ENCODE peak calls at places on chromosome 9, in four cellular contexts. One of them, this sample, is unnamed.

GRCh38 chr9:128419061-128419925 is 1.4 kb upstream of the CERCAM start:
- DNase-seq in GM12864: no peak
- DNase-seq in NB4: no peak
- DNase-seq in CD4-positive, alpha-beta T cell: no peak
- DNase-seq in this sample: no peak

GRCh38 chr9:84447305-84447704 is 106.7 kb upstream of the SLC28A3 start:
- DNase-seq in CD4-positive, alpha-beta T cell: no peak
- DNase-seq in NB4: no peak
- DNase-seq in GM12864: no peak
- DNase-seq in this sample: no peak

GRCh38 chr9:89967527-89967926 is 362.7 kb downstream of the GADD45G start:
- DNase-seq in NB4: no peak
- DNase-seq in GM12864: no peak
- DNase-seq in CD4-positive, alpha-beta T cell: no peak
- DNase-seq in this sample: no peak

GRCh38 chr9:130461218-130461630 is 16.5 kb downstream of the ASS1 start:
- DNase-seq in NB4: peak; percentile 61
- DNase-seq in CD4-positive, alpha-beta T cell: peak; percentile 70
- DNase-seq in GM12864: no peak
- DNase-seq in this sample: peak; percentile 67

GRCh38 chr9:126482361-126483044 is 131.2 kb upstream of the LMX1B start:
- DNase-seq in CD4-positive, alpha-beta T cell: no peak
- DNase-seq in NB4: no peak
- DNase-seq in GM12864: no peak
- DNase-seq in this sample: no peak

GRCh38 chr9:3526903-3527652 is 1.3 kb upstream of the RFX3 start:
- DNase-seq in GM12864: no peak
- DNase-seq in CD4-positive, alpha-beta T cell: no peak
- DNase-seq in NB4: peak; percentile 79
- DNase-seq in this sample: peak; percentile 15

GRCh38 chr9:133712221-133713100 is 25.7 kb downstream of the SARDH start:
- DNase-seq in NB4: no peak
- DNase-seq in CD4-positive, alpha-beta T cell: no peak
- DNase-seq in GM12864: no peak
- DNase-seq in this sample: no peak

GRCh38 chr9:131731237-131731995 is 8.5 kb downstream of the RAPGEF1 start:
- DNase-seq in CD4-positive, alpha-beta T cell: no peak
- DNase-seq in NB4: no peak
- DNase-seq in GM12864: no peak
- DNase-seq in this sample: no peak

GRCh38 chr9:116112236-116112635 is 41.4 kb upstream of the PAPPA start:
- DNase-seq in NB4: no peak
- DNase-seq in GM12864: no peak
- DNase-seq in CD4-positive, alpha-beta T cell: no peak
- DNase-seq in this sample: no peak

GRCh38 chr9:12723409-12724028 is 30.3 kb downstream of the TYRP1 start:
- DNase-seq in GM12864: no peak
- DNase-seq in NB4: peak; percentile 24
- DNase-seq in CD4-positive, alpha-beta T cell: no peak
- DNase-seq in this sample: no peak
- TF ChIP-seq CTCF in GM12864: no peak
- TF ChIP-seq CTCF in NB4: peak; percentile 44
- TF ChIP-seq CTCF in CD4-positive, alpha-beta T cell: no peak
- TF ChIP-seq CTCF in this sample: no peak

GRCh38 chr9:34991833-34992375 is 2.4 kb downstream of the DNAJB5 start:
- DNase-seq in CD4-positive, alpha-beta T cell: no peak
- DNase-seq in GM12864: no peak
- DNase-seq in NB4: peak; percentile 55
- DNase-seq in this sample: peak; percentile 13
- TF ChIP-seq CTCF in CD4-positive, alpha-beta T cell: no peak
- TF ChIP-seq CTCF in GM12864: peak; percentile 39
- TF ChIP-seq CTCF in NB4: peak; percentile 30
- TF ChIP-seq CTCF in this sample: no peak

DNA sequence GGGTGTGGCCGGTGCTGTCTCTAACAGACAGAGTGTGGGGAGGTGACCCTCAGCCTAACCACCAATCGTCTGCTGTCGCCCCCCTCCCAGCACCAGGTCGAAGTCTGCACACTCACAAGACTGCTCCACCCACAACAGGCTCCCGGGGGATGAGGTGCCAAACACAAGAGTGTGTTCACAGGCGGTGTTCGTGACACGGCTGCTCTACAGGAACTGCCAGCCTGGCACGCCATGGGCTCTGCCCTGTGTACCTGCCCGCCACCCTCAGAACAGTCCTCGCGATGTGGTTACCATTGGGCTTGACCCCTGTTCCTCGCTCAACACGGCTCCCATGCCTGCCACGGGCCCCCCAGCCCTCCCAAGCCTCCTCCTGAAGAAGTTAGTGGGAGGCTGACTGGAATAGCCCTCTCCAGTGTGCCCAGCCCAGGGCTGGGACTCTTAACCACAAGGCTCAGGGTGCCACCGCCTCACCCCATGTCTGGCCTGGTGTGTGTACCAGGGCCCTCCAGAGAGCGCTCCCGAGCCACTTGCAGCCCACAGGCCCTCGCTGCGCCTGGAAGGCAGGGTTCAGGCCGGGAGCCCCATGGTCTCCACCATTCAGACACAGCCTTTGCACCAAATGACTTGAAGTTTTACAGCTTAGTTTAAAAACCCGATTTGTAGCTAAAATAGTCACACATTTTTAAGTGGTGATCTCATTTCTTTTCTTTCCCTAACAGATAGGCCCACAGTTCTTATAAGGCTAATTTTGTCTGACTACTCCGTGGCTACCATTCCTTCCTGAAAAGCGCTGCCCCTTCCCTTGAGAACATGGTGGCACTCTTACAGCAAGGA is 102.5 kb downstream of the CAMSAP1 start:
- DNase-seq in GM12864: no peak
- DNase-seq in CD4-positive, alpha-beta T cell: no peak
- DNase-seq in NB4: peak; percentile 31
- DNase-seq in this sample: no peak
- TF ChIP-seq CTCF in GM12864: no peak
- TF ChIP-seq CTCF in CD4-positive, alpha-beta T cell: no peak
- TF ChIP-seq CTCF in NB4: peak; percentile 26
- TF ChIP-seq CTCF in this sample: no peak

GRCh38 chr9:108272350-108272899 is 583.4 kb downstream of the ACTL7B start:
- DNase-seq in NB4: peak; percentile 53
- DNase-seq in GM12864: no peak
- DNase-seq in CD4-positive, alpha-beta T cell: no peak
- DNase-seq in this sample: peak; percentile 66

GRCh38 chr9:108271236-108271635 is 584.5 kb downstream of the ACTL7B start:
- DNase-seq in GM12864: no peak
- DNase-seq in CD4-positive, alpha-beta T cell: no peak
- DNase-seq in NB4: no peak
- DNase-seq in this sample: no peak

GRCh38 chr9:108271646-108272349 is 584.0 kb downstream of the ACTL7B start:
- DNase-seq in NB4: no peak
- DNase-seq in GM12864: no peak
- DNase-seq in CD4-positive, alpha-beta T cell: no peak
- DNase-seq in this sample: peak; percentile 34

GRCh38 chr9:108269421-108269820 is 586.4 kb downstream of the ACTL7B start:
- DNase-seq in NB4: peak; percentile 11
- DNase-seq in GM12864: no peak
- DNase-seq in CD4-positive, alpha-beta T cell: no peak
- DNase-seq in this sample: no peak

GRCh38 chr9:108270041-108270440 is 585.7 kb downstream of the ACTL7B start:
- DNase-seq in NB4: no peak
- DNase-seq in GM12864: no peak
- DNase-seq in CD4-positive, alpha-beta T cell: no peak
- DNase-seq in this sample: no peak
- TF ChIP-seq CTCF in NB4: no peak
- TF ChIP-seq CTCF in GM12864: no peak
- TF ChIP-seq CTCF in CD4-positive, alpha-beta T cell: no peak
- TF ChIP-seq CTCF in this sample: no peak

GRCh38 chr9:120324996-120325642 is 254.8 kb downstream of the CDK5RAP2 start:
- DNase-seq in GM12864: no peak
- DNase-seq in CD4-positive, alpha-beta T cell: no peak
- DNase-seq in NB4: peak; percentile 51
- DNase-seq in this sample: no peak
- TF ChIP-seq CTCF in GM12864: peak; percentile 19
- TF ChIP-seq CTCF in CD4-positive, alpha-beta T cell: no peak
- TF ChIP-seq CTCF in NB4: peak; percentile 41
- TF ChIP-seq CTCF in this sample: no peak

This sample was measured in Calu3.